ENCODE peak calls at places on chromosomes 11 and 22, in nine cellular contexts. M is cardiac muscle cell, Q is RWPE1, O is upper lobe of left lung, D is fibroblast of mammary gland, B is endothelial cell, L is endodermal cell, R is brain microvascular endothelial cell, W is neural crest cell. V is an unnamed sample.

GRCh38 chr22:17536269-17536668 is 27.0 kb upstream of the SLC25A18 start:
- DNase-seq in M (peak), Q (no peak), O (no peak), D (no peak), B (no peak), L (no peak), R (no peak), W (no peak), V (no peak)

GRCh38 chr11:6610591-6610990 is 1.4 kb downstream of the TAF10 start:
- DNase-seq in M (no peak), Q (no peak), O (no peak), D (no peak), B (no peak), L (no peak), R (no peak), W (no peak), V (no peak)

GRCh38 chr11:117096140-117096972 is 1.9 kb downstream of the SIK3 start:
- DNase-seq in M (no peak), Q (no peak), O (no peak), D (no peak), B (no peak), L (peak), R (no peak), W (peak), V (no peak)

GRCh38 chr11:45163956-45164575 is 17.6 kb downstream of the PRDM11 start:
- DNase-seq in M (no peak), Q (no peak), O (peak), D (no peak), B (no peak), L (no peak), R (no peak), W (no peak), V (no peak)

GRCh38 chr22:20128902-20129746 is 2.5 kb upstream of the ZDHHC8 start:
- DNase-seq in M (peak), Q (no peak), O (peak), D (peak), B (peak), L (peak), R (peak), W (peak), V (peak)

GRCh38 chr22:21991774-21992173 is 9.2 kb upstream of the TOP3B start:
- DNase-seq in M (no peak), Q (no peak), O (no peak), D (no peak), B (no peak), L (no peak), R (no peak), W (no peak), V (no peak)

GRCh38 chr22:44550666-44551491 is 52.8 kb upstream of the RTL6 start:
- DNase-seq in M (peak), Q (peak), O (peak), D (peak), B (peak), L (peak), R (peak), W (no peak), V (no peak)

GRCh38 chr11:34570584-34570983 is 50.3 kb upstream of the EHF start:
- DNase-seq in M (no peak), Q (no peak), O (no peak), D (peak), B (no peak), L (no peak), R (no peak), W (no peak), V (no peak)

GRCh38 chr22:23501708-23502107 is 78.4 kb downstream of the IGLL1 start:
- DNase-seq in M (no peak), Q (no peak), O (no peak), D (no peak), B (no peak), L (no peak), R (no peak), W (no peak), V (no peak)

GRCh38 chr11:63510360-63511130 is 4.7 kb downstream of the LGALS12 start:
- DNase-seq in M (peak), Q (no peak), O (no peak), D (peak), B (no peak), L (no peak), R (no peak), W (no peak), V (peak)

GRCh38 chr22:46256358-46256958 is 6.4 kb upstream of the CDPF1 start:
- DNase-seq in M (no peak), Q (no peak), O (no peak), D (peak), B (no peak), L (no peak), R (no peak), W (no peak), V (no peak)

GRCh38 chr11:34263462-34264186 is 94.2 kb downstream of the ABTB2 start:
- DNase-seq in M (peak), Q (peak), O (no peak), D (peak), B (no peak), L (peak), R (peak), W (no peak), V (no peak)

GRCh38 chr22:32355760-32356159 is 1.9 kb upstream of the RFPL3 start:
- DNase-seq in M (no peak), Q (peak), O (no peak), D (no peak), B (no peak), L (peak), R (no peak), W (no peak), V (no peak)

GRCh38 chr11:57468276-57468675 is 7.9 kb downstream of the RTN4RL2 start:
- DNase-seq in M (no peak), Q (no peak), O (no peak), D (no peak), B (no peak), L (no peak), R (no peak), W (no peak), V (no peak)

GRCh38 chr11:57473208-57473930 is 13.0 kb downstream of the RTN4RL2 start:
- DNase-seq in M (no peak), Q (no peak), O (no peak), D (no peak), B (no peak), L (peak), R (no peak), W (no peak), V (no peak)

GRCh38 chr11:57474017-57474750 is 13.9 kb downstream of the RTN4RL2 start:
- DNase-seq in M (peak), Q (no peak), O (no peak), D (peak), B (no peak), L (peak), R (no peak), W (no peak), V (no peak)

GRCh38 chr11:57469268-57469667 is 8.9 kb downstream of the RTN4RL2 start:
- DNase-seq in M (no peak), Q (no peak), O (no peak), D (no peak), B (no peak), L (no peak), R (no peak), W (no peak), V (no peak)

GRCh38 chr11:57471496-57471895 is 11.2 kb downstream of the RTN4RL2 start:
- DNase-seq in M (no peak), Q (no peak), O (no peak), D (no peak), B (no peak), L (no peak), R (no peak), W (no peak), V (no peak)
- TF ChIP-seq CTCF in M (no peak), Q (no peak), O (no peak), D (no peak), B (no peak), L (no peak), R (no peak), W (no peak), V (no peak)

GRCh38 chr11:76838422-76839068 is 22.2 kb upstream of the ACER3 start:
- DNase-seq in M (peak), Q (no peak), O (no peak), D (peak), B (peak), L (peak), R (no peak), W (no peak), V (peak)
- TF ChIP-seq CTCF in M (peak), Q (no peak), O (no peak), D (peak), B (no peak), L (peak), R (peak), W (no peak), V (no peak)

GRCh38 chr11:93196816-93197382 is 892 bp downstream of the SLC36A4 start:
- DNase-seq in M (no peak), Q (peak), O (no peak), D (peak), B (no peak), L (no peak), R (no peak), W (no peak), V (no peak)
- TF ChIP-seq CTCF in M (peak), Q (peak), O (peak), D (peak), B (peak), L (peak), R (peak), W (peak), V (peak)

DNA sequence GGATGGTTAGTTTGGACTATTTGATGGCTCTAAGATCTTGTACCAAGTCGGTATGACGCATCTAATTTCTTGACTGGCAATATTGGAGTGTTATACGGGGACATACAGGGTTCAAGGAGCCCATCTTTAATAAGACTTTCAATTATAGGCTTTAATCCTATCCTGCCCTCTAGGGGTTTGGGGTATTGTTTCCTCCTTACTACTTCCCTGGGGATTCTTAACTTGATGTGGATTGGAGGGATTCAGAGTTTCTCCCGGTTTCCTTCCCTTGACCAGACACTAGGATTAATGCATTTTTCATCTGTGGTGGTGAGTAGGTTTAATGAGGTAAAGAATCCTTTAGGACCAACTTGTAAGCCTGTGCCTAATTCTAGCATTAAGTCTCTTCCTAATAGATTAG is 18.8 kb downstream of the CYP2D6 start:
- DNase-seq in M (no peak), Q (no peak), O (no peak), D (no peak), B (no peak), L (no peak), R (no peak), W (no peak), V (no peak)
- TF ChIP-seq CTCF in M (no peak), Q (no peak), O (no peak), D (no peak), B (no peak), L (peak), R (no peak), W (no peak), V (no peak)